ENCODE peak calls at places on chromosome 15, in six cellular contexts. One of them, this sample, is unnamed.
A peak's percentile ranks its signal among the peaks of the same experiment; 100 is the strongest.

GRCh38 chr15:41806291-41807181 is 21.4 kb upstream of the JMJD7 start:
- DNase-seq in stimulated activated CD8-positive, alpha-beta memory T cell treated with anti-CD3 and anti-CD28 coated beads, Interleukin-12 subunit alpha, Interleukin-12 subunit beta, amount 100 ng/mL, for 1 hour: no peak
- DNase-seq in ovary: no peak
- DNase-seq in SK-N-DZ: no peak
- DNase-seq in EL: no peak
- DNase-seq in omental fat pad: no peak
- DNase-seq in this sample: no peak

GRCh38 chr15:66152650-66153049 is 100.9 kb downstream of the MEGF11 start:
- DNase-seq in EL: no peak
- DNase-seq in stimulated activated CD8-positive, alpha-beta memory T cell treated with anti-CD3 and anti-CD28 coated beads, Interleukin-12 subunit alpha, Interleukin-12 subunit beta, amount 100 ng/mL, for 1 hour: no peak
- DNase-seq in ovary: no peak
- DNase-seq in SK-N-DZ: no peak
- DNase-seq in omental fat pad: no peak
- DNase-seq in this sample: no peak

GRCh38 chr15:69976366-69976994 is 121.2 kb downstream of the TLE3 start:
- DNase-seq in EL: peak; percentile 40
- DNase-seq in stimulated activated CD8-positive, alpha-beta memory T cell treated with anti-CD3 and anti-CD28 coated beads, Interleukin-12 subunit alpha, Interleukin-12 subunit beta, amount 100 ng/mL, for 1 hour: peak; percentile 25
- DNase-seq in SK-N-DZ: no peak
- DNase-seq in omental fat pad: no peak
- DNase-seq in ovary: no peak
- DNase-seq in this sample: peak; percentile 4

GRCh38 chr15:58705105-58705504 is 44.4 kb downstream of the ADAM10 start:
- DNase-seq in SK-N-DZ: no peak
- DNase-seq in ovary: no peak
- DNase-seq in stimulated activated CD8-positive, alpha-beta memory T cell treated with anti-CD3 and anti-CD28 coated beads, Interleukin-12 subunit alpha, Interleukin-12 subunit beta, amount 100 ng/mL, for 1 hour: no peak
- DNase-seq in omental fat pad: no peak
- DNase-seq in EL: no peak
- DNase-seq in this sample: no peak

GRCh38 chr15:51334011-51334426 is 4.4 kb downstream of the CYP19A1 start:
- DNase-seq in SK-N-DZ: no peak
- DNase-seq in EL: no peak
- DNase-seq in stimulated activated CD8-positive, alpha-beta memory T cell treated with anti-CD3 and anti-CD28 coated beads, Interleukin-12 subunit alpha, Interleukin-12 subunit beta, amount 100 ng/mL, for 1 hour: no peak
- DNase-seq in omental fat pad: no peak
- DNase-seq in ovary: no peak
- DNase-seq in this sample: no peak

GRCh38 chr15:67130673-67131601 is 65.5 kb downstream of the SMAD3 start:
- DNase-seq in ovary: no peak
- DNase-seq in omental fat pad: no peak
- DNase-seq in SK-N-DZ: no peak
- DNase-seq in EL: peak; percentile 61
- DNase-seq in stimulated activated CD8-positive, alpha-beta memory T cell treated with anti-CD3 and anti-CD28 coated beads, Interleukin-12 subunit alpha, Interleukin-12 subunit beta, amount 100 ng/mL, for 1 hour: no peak
- DNase-seq in this sample: no peak

GRCh38 chr15:40163657-40164416 is 3.0 kb downstream of the BUB1B start:
- DNase-seq in EL: no peak
- DNase-seq in stimulated activated CD8-positive, alpha-beta memory T cell treated with anti-CD3 and anti-CD28 coated beads, Interleukin-12 subunit alpha, Interleukin-12 subunit beta, amount 100 ng/mL, for 1 hour: no peak
- DNase-seq in omental fat pad: no peak
- DNase-seq in ovary: no peak
- DNase-seq in SK-N-DZ: no peak
- DNase-seq in this sample: no peak

GRCh38 chr15:59885832-59886231 is 118.3 kb upstream of the FOXB1 start:
- DNase-seq in stimulated activated CD8-positive, alpha-beta memory T cell treated with anti-CD3 and anti-CD28 coated beads, Interleukin-12 subunit alpha, Interleukin-12 subunit beta, amount 100 ng/mL, for 1 hour: no peak
- DNase-seq in ovary: no peak
- DNase-seq in SK-N-DZ: peak; percentile 8
- DNase-seq in EL: peak; percentile 42
- DNase-seq in omental fat pad: no peak
- DNase-seq in this sample: no peak

GRCh38 chr15:55250392-55250791 is 39.2 kb downstream of the RAB27A start:
- DNase-seq in ovary: no peak
- DNase-seq in omental fat pad: no peak
- DNase-seq in SK-N-DZ: no peak
- DNase-seq in stimulated activated CD8-positive, alpha-beta memory T cell treated with anti-CD3 and anti-CD28 coated beads, Interleukin-12 subunit alpha, Interleukin-12 subunit beta, amount 100 ng/mL, for 1 hour: no peak
- DNase-seq in EL: peak; percentile 23
- DNase-seq in this sample: no peak

GRCh38 chr15:43193710-43194109 is 8.5 kb downstream of the CCNDBP1 start:
- DNase-seq in ovary: no peak
- DNase-seq in omental fat pad: no peak
- DNase-seq in EL: no peak
- DNase-seq in SK-N-DZ: no peak
- DNase-seq in stimulated activated CD8-positive, alpha-beta memory T cell treated with anti-CD3 and anti-CD28 coated beads, Interleukin-12 subunit alpha, Interleukin-12 subunit beta, amount 100 ng/mL, for 1 hour: no peak
- DNase-seq in this sample: no peak

This sample was measured in activated T-helper 1 cell treated with Interleukin-2 at 50 U/mL for 16 hours.